ENCODE peak calls at places on chromosomes 13 and 19, in six cellular contexts. One of them, this sample, is unnamed.

GRCh38 chr13:49225358-49226042 is 5.4 kb downstream of the MLNR start:
- ATAC-seq in HepG2: peak
- ATAC-seq in sciatic nerve: peak
- ATAC-seq in left lung: peak
- ATAC-seq in activated naive CD8-positive, alpha-beta T cell treated with anti-CD3 and anti-CD28 coated beads, Interleukin-2, amount 50 U/mL, for 24 hours: no peak
- ATAC-seq in activated T-cell treated with anti-CD3 and anti-CD28 coated beads, Interleukin-2, amount 50 U/mL, for 72 hours: no peak
- ATAC-seq in this sample: no peak

GRCh38 chr13:33927315-33927714 is 109.4 kb downstream of the RFC3 start:
- ATAC-seq in HepG2: no peak
- ATAC-seq in sciatic nerve: peak
- ATAC-seq in left lung: peak
- ATAC-seq in activated naive CD8-positive, alpha-beta T cell treated with anti-CD3 and anti-CD28 coated beads, Interleukin-2, amount 50 U/mL, for 24 hours: no peak
- ATAC-seq in activated T-cell treated with anti-CD3 and anti-CD28 coated beads, Interleukin-2, amount 50 U/mL, for 72 hours: no peak
- ATAC-seq in this sample: no peak

GRCh38 chr13:23921451-23921888 is 24.2 kb upstream of the C1QTNF9B start:
- ATAC-seq in HepG2: no peak
- ATAC-seq in sciatic nerve: no peak
- ATAC-seq in left lung: peak
- ATAC-seq in activated naive CD8-positive, alpha-beta T cell treated with anti-CD3 and anti-CD28 coated beads, Interleukin-2, amount 50 U/mL, for 24 hours: no peak
- ATAC-seq in activated T-cell treated with anti-CD3 and anti-CD28 coated beads, Interleukin-2, amount 50 U/mL, for 72 hours: peak
- ATAC-seq in this sample: peak

GRCh38 chr13:67772807-67773453 is 542.8 kb upstream of the PCDH9 start:
- ATAC-seq in HepG2: no peak
- ATAC-seq in sciatic nerve: no peak
- ATAC-seq in left lung: no peak
- ATAC-seq in activated naive CD8-positive, alpha-beta T cell treated with anti-CD3 and anti-CD28 coated beads, Interleukin-2, amount 50 U/mL, for 24 hours: no peak
- ATAC-seq in activated T-cell treated with anti-CD3 and anti-CD28 coated beads, Interleukin-2, amount 50 U/mL, for 72 hours: no peak
- ATAC-seq in this sample: no peak

GRCh38 chr13:39073983-39074382 is 35.7 kb downstream of the NHLRC3 start:
- ATAC-seq in HepG2: no peak
- ATAC-seq in sciatic nerve: no peak
- ATAC-seq in left lung: no peak
- ATAC-seq in activated naive CD8-positive, alpha-beta T cell treated with anti-CD3 and anti-CD28 coated beads, Interleukin-2, amount 50 U/mL, for 24 hours: no peak
- ATAC-seq in activated T-cell treated with anti-CD3 and anti-CD28 coated beads, Interleukin-2, amount 50 U/mL, for 72 hours: no peak
- ATAC-seq in this sample: no peak

GRCh38 chr13:34640179-34640929 is 301.7 kb upstream of the NBEA start:
- ATAC-seq in HepG2: no peak
- ATAC-seq in sciatic nerve: no peak
- ATAC-seq in left lung: peak
- ATAC-seq in activated naive CD8-positive, alpha-beta T cell treated with anti-CD3 and anti-CD28 coated beads, Interleukin-2, amount 50 U/mL, for 24 hours: no peak
- ATAC-seq in activated T-cell treated with anti-CD3 and anti-CD28 coated beads, Interleukin-2, amount 50 U/mL, for 72 hours: no peak
- ATAC-seq in this sample: no peak

GRCh38 chr19:45668342-45668871 is 386 bp downstream of the GIPR start:
- ATAC-seq in HepG2: no peak
- ATAC-seq in sciatic nerve: no peak
- ATAC-seq in left lung: no peak
- ATAC-seq in activated naive CD8-positive, alpha-beta T cell treated with anti-CD3 and anti-CD28 coated beads, Interleukin-2, amount 50 U/mL, for 24 hours: no peak
- ATAC-seq in activated T-cell treated with anti-CD3 and anti-CD28 coated beads, Interleukin-2, amount 50 U/mL, for 72 hours: no peak
- ATAC-seq in this sample: no peak

GRCh38 chr13:31159306-31159705 is 2.4 kb downstream of the HSPH1 start:
- ATAC-seq in HepG2: no peak
- ATAC-seq in sciatic nerve: no peak
- ATAC-seq in left lung: no peak
- ATAC-seq in activated naive CD8-positive, alpha-beta T cell treated with anti-CD3 and anti-CD28 coated beads, Interleukin-2, amount 50 U/mL, for 24 hours: no peak
- ATAC-seq in activated T-cell treated with anti-CD3 and anti-CD28 coated beads, Interleukin-2, amount 50 U/mL, for 72 hours: no peak
- ATAC-seq in this sample: no peak

GRCh38 chr13:109206616-109207015 is 577.2 kb downstream of the MYO16 start:
- ATAC-seq in HepG2: no peak
- ATAC-seq in sciatic nerve: no peak
- ATAC-seq in left lung: no peak
- ATAC-seq in activated naive CD8-positive, alpha-beta T cell treated with anti-CD3 and anti-CD28 coated beads, Interleukin-2, amount 50 U/mL, for 24 hours: no peak
- ATAC-seq in activated T-cell treated with anti-CD3 and anti-CD28 coated beads, Interleukin-2, amount 50 U/mL, for 72 hours: no peak
- ATAC-seq in this sample: no peak

GRCh38 chr19:2841858-2842574 is 741 bp downstream of the ZNF555 start:
- ATAC-seq in HepG2: no peak
- ATAC-seq in sciatic nerve: no peak
- ATAC-seq in left lung: no peak
- ATAC-seq in activated naive CD8-positive, alpha-beta T cell treated with anti-CD3 and anti-CD28 coated beads, Interleukin-2, amount 50 U/mL, for 24 hours: no peak
- ATAC-seq in activated T-cell treated with anti-CD3 and anti-CD28 coated beads, Interleukin-2, amount 50 U/mL, for 72 hours: peak
- ATAC-seq in this sample: no peak

GRCh38 chr13:90443268-90443667 is 904.2 kb upstream of the MIR17HG start:
- ATAC-seq in HepG2: no peak
- ATAC-seq in sciatic nerve: no peak
- ATAC-seq in left lung: no peak
- ATAC-seq in activated naive CD8-positive, alpha-beta T cell treated with anti-CD3 and anti-CD28 coated beads, Interleukin-2, amount 50 U/mL, for 24 hours: no peak
- ATAC-seq in activated T-cell treated with anti-CD3 and anti-CD28 coated beads, Interleukin-2, amount 50 U/mL, for 72 hours: no peak
- ATAC-seq in this sample: no peak

GRCh38 chr19:6373096-6373812 is 660 bp downstream of the ALKBH7 start:
- ATAC-seq in HepG2: peak
- ATAC-seq in sciatic nerve: peak
- ATAC-seq in left lung: peak
- ATAC-seq in activated naive CD8-positive, alpha-beta T cell treated with anti-CD3 and anti-CD28 coated beads, Interleukin-2, amount 50 U/mL, for 24 hours: peak
- ATAC-seq in activated T-cell treated with anti-CD3 and anti-CD28 coated beads, Interleukin-2, amount 50 U/mL, for 72 hours: peak
- ATAC-seq in this sample: peak

GRCh38 chr19:51359294-51359693 is 6.9 kb downstream of the ETFB start:
- ATAC-seq in HepG2: no peak
- ATAC-seq in sciatic nerve: peak
- ATAC-seq in left lung: peak
- ATAC-seq in activated naive CD8-positive, alpha-beta T cell treated with anti-CD3 and anti-CD28 coated beads, Interleukin-2, amount 50 U/mL, for 24 hours: no peak
- ATAC-seq in activated T-cell treated with anti-CD3 and anti-CD28 coated beads, Interleukin-2, amount 50 U/mL, for 72 hours: no peak
- ATAC-seq in this sample: no peak

GRCh38 chr19:10730932-10731331 is 13.1 kb downstream of the DNM2 start:
- ATAC-seq in HepG2: no peak
- ATAC-seq in sciatic nerve: peak
- ATAC-seq in left lung: peak
- ATAC-seq in activated naive CD8-positive, alpha-beta T cell treated with anti-CD3 and anti-CD28 coated beads, Interleukin-2, amount 50 U/mL, for 24 hours: no peak
- ATAC-seq in activated T-cell treated with anti-CD3 and anti-CD28 coated beads, Interleukin-2, amount 50 U/mL, for 72 hours: no peak
- ATAC-seq in this sample: no peak

GRCh38 chr13:94765814-94766213 is 53.5 kb upstream of the SOX21 start:
- ATAC-seq in HepG2: no peak
- ATAC-seq in sciatic nerve: no peak
- ATAC-seq in left lung: no peak
- ATAC-seq in activated naive CD8-positive, alpha-beta T cell treated with anti-CD3 and anti-CD28 coated beads, Interleukin-2, amount 50 U/mL, for 24 hours: no peak
- ATAC-seq in activated T-cell treated with anti-CD3 and anti-CD28 coated beads, Interleukin-2, amount 50 U/mL, for 72 hours: no peak
- ATAC-seq in this sample: no peak

GRCh38 chr19:53554804-53555203 is 16.9 kb downstream of the ZNF331 start:
- ATAC-seq in HepG2: no peak
- ATAC-seq in sciatic nerve: peak
- ATAC-seq in left lung: peak
- ATAC-seq in activated naive CD8-positive, alpha-beta T cell treated with anti-CD3 and anti-CD28 coated beads, Interleukin-2, amount 50 U/mL, for 24 hours: peak
- ATAC-seq in activated T-cell treated with anti-CD3 and anti-CD28 coated beads, Interleukin-2, amount 50 U/mL, for 72 hours: peak
- ATAC-seq in this sample: peak

GRCh38 chr13:36887758-36888521 is 32.1 kb downstream of the SMAD9 start:
- ATAC-seq in HepG2: no peak
- ATAC-seq in sciatic nerve: peak
- ATAC-seq in left lung: no peak
- ATAC-seq in activated naive CD8-positive, alpha-beta T cell treated with anti-CD3 and anti-CD28 coated beads, Interleukin-2, amount 50 U/mL, for 24 hours: no peak
- ATAC-seq in activated T-cell treated with anti-CD3 and anti-CD28 coated beads, Interleukin-2, amount 50 U/mL, for 72 hours: no peak
- ATAC-seq in this sample: no peak

GRCh38 chr13:109918179-109918651 is 131.8 kb upstream of the IRS2 start:
- ATAC-seq in HepG2: no peak
- ATAC-seq in sciatic nerve: peak
- ATAC-seq in left lung: no peak
- ATAC-seq in activated naive CD8-positive, alpha-beta T cell treated with anti-CD3 and anti-CD28 coated beads, Interleukin-2, amount 50 U/mL, for 24 hours: no peak
- ATAC-seq in activated T-cell treated with anti-CD3 and anti-CD28 coated beads, Interleukin-2, amount 50 U/mL, for 72 hours: no peak
- ATAC-seq in this sample: no peak

GRCh38 chr13:39364797-39365468 is 238.1 kb downstream of the LHFPL6 start:
- ATAC-seq in HepG2: peak
- ATAC-seq in sciatic nerve: peak
- ATAC-seq in left lung: peak
- ATAC-seq in activated naive CD8-positive, alpha-beta T cell treated with anti-CD3 and anti-CD28 coated beads, Interleukin-2, amount 50 U/mL, for 24 hours: no peak
- ATAC-seq in activated T-cell treated with anti-CD3 and anti-CD28 coated beads, Interleukin-2, amount 50 U/mL, for 72 hours: no peak
- ATAC-seq in this sample: no peak

GRCh38 chr19:23273022-23273593 is 22.9 kb upstream of the ZNF724 start:
- ATAC-seq in HepG2: no peak
- ATAC-seq in sciatic nerve: no peak
- ATAC-seq in left lung: peak
- ATAC-seq in activated naive CD8-positive, alpha-beta T cell treated with anti-CD3 and anti-CD28 coated beads, Interleukin-2, amount 50 U/mL, for 24 hours: no peak
- ATAC-seq in activated T-cell treated with anti-CD3 and anti-CD28 coated beads, Interleukin-2, amount 50 U/mL, for 72 hours: no peak
- ATAC-seq in this sample: no peak

GRCh38 chr19:14550201-14550754 is 20.9 kb downstream of the TECR start:
- ATAC-seq in HepG2: no peak
- ATAC-seq in sciatic nerve: no peak
- ATAC-seq in left lung: no peak
- ATAC-seq in activated naive CD8-positive, alpha-beta T cell treated with anti-CD3 and anti-CD28 coated beads, Interleukin-2, amount 50 U/mL, for 24 hours: no peak
- ATAC-seq in activated T-cell treated with anti-CD3 and anti-CD28 coated beads, Interleukin-2, amount 50 U/mL, for 72 hours: no peak
- ATAC-seq in this sample: no peak

GRCh38 chr13:114063545-114064515 is 68.6 kb downstream of the RASA3 start:
- ATAC-seq in HepG2: peak
- ATAC-seq in sciatic nerve: peak
- ATAC-seq in left lung: peak
- ATAC-seq in activated naive CD8-positive, alpha-beta T cell treated with anti-CD3 and anti-CD28 coated beads, Interleukin-2, amount 50 U/mL, for 24 hours: no peak
- ATAC-seq in activated T-cell treated with anti-CD3 and anti-CD28 coated beads, Interleukin-2, amount 50 U/mL, for 72 hours: no peak
- ATAC-seq in this sample: no peak

GRCh38 chr19:4012975-4013634 is 5.6 kb downstream of the PIAS4 start:
- ATAC-seq in HepG2: no peak
- ATAC-seq in sciatic nerve: no peak
- ATAC-seq in left lung: no peak
- ATAC-seq in activated naive CD8-positive, alpha-beta T cell treated with anti-CD3 and anti-CD28 coated beads, Interleukin-2, amount 50 U/mL, for 24 hours: no peak
- ATAC-seq in activated T-cell treated with anti-CD3 and anti-CD28 coated beads, Interleukin-2, amount 50 U/mL, for 72 hours: no peak
- ATAC-seq in this sample: no peak

GRCh38 chr13:44819245-44819644 is 170.0 kb downstream of the NUFIP1 start:
- ATAC-seq in HepG2: no peak
- ATAC-seq in sciatic nerve: no peak
- ATAC-seq in left lung: peak
- ATAC-seq in activated naive CD8-positive, alpha-beta T cell treated with anti-CD3 and anti-CD28 coated beads, Interleukin-2, amount 50 U/mL, for 24 hours: peak
- ATAC-seq in activated T-cell treated with anti-CD3 and anti-CD28 coated beads, Interleukin-2, amount 50 U/mL, for 72 hours: peak
- ATAC-seq in this sample: peak

GRCh38 chr13:109157275-109157674 is 527.9 kb downstream of the MYO16 start:
- ATAC-seq in HepG2: no peak
- ATAC-seq in sciatic nerve: no peak
- ATAC-seq in left lung: peak
- ATAC-seq in activated naive CD8-positive, alpha-beta T cell treated with anti-CD3 and anti-CD28 coated beads, Interleukin-2, amount 50 U/mL, for 24 hours: no peak
- ATAC-seq in activated T-cell treated with anti-CD3 and anti-CD28 coated beads, Interleukin-2, amount 50 U/mL, for 72 hours: no peak
- ATAC-seq in this sample: no peak

GRCh38 chr19:48338253-48338755 is 13.0 kb downstream of the EMP3 start:
- ATAC-seq in HepG2: no peak
- ATAC-seq in sciatic nerve: no peak
- ATAC-seq in left lung: no peak
- ATAC-seq in activated naive CD8-positive, alpha-beta T cell treated with anti-CD3 and anti-CD28 coated beads, Interleukin-2, amount 50 U/mL, for 24 hours: no peak
- ATAC-seq in activated T-cell treated with anti-CD3 and anti-CD28 coated beads, Interleukin-2, amount 50 U/mL, for 72 hours: no peak
- ATAC-seq in this sample: no peak

GRCh38 chr19:3398114-3398899 is 31.9 kb downstream of the NFIC start:
- ATAC-seq in HepG2: peak
- ATAC-seq in sciatic nerve: peak
- ATAC-seq in left lung: peak
- ATAC-seq in activated naive CD8-positive, alpha-beta T cell treated with anti-CD3 and anti-CD28 coated beads, Interleukin-2, amount 50 U/mL, for 24 hours: peak
- ATAC-seq in activated T-cell treated with anti-CD3 and anti-CD28 coated beads, Interleukin-2, amount 50 U/mL, for 72 hours: no peak
- ATAC-seq in this sample: no peak

GRCh38 chr13:77349365-77349764 is 22.5 kb upstream of the MYCBP2 start:
- ATAC-seq in HepG2: no peak
- ATAC-seq in sciatic nerve: no peak
- ATAC-seq in left lung: no peak
- ATAC-seq in activated naive CD8-positive, alpha-beta T cell treated with anti-CD3 and anti-CD28 coated beads, Interleukin-2, amount 50 U/mL, for 24 hours: no peak
- ATAC-seq in activated T-cell treated with anti-CD3 and anti-CD28 coated beads, Interleukin-2, amount 50 U/mL, for 72 hours: peak
- ATAC-seq in this sample: no peak

GRCh38 chr13:27825153-27825552 is 32.9 kb downstream of the GSX1 start:
- ATAC-seq in HepG2: no peak
- ATAC-seq in sciatic nerve: no peak
- ATAC-seq in left lung: no peak
- ATAC-seq in activated naive CD8-positive, alpha-beta T cell treated with anti-CD3 and anti-CD28 coated beads, Interleukin-2, amount 50 U/mL, for 24 hours: no peak
- ATAC-seq in activated T-cell treated with anti-CD3 and anti-CD28 coated beads, Interleukin-2, amount 50 U/mL, for 72 hours: no peak
- ATAC-seq in this sample: no peak

GRCh38 chr13:45143346-45143751 is 23.0 kb downstream of the GTF2F2 start:
- ATAC-seq in HepG2: no peak
- ATAC-seq in sciatic nerve: peak
- ATAC-seq in left lung: no peak
- ATAC-seq in activated naive CD8-positive, alpha-beta T cell treated with anti-CD3 and anti-CD28 coated beads, Interleukin-2, amount 50 U/mL, for 24 hours: no peak
- ATAC-seq in activated T-cell treated with anti-CD3 and anti-CD28 coated beads, Interleukin-2, amount 50 U/mL, for 72 hours: no peak
- ATAC-seq in this sample: no peak

This sample was measured in activated T-helper 17 cell treated with anti-CD3 and anti-CD28 coated beads, Interleukin-2, amount 50 U/mL, for 72 hours.